ENCODE peak calls at places on chromosomes 5 and 9, in ten cellular contexts. R is left ventricle myocardium inferior; N is IMR-90; T is Caco-2; X is transverse colon; W is uterus; C is CD8-positive, alpha-beta T cell; Q is lung; P is aorta; Y is testis. V is an unnamed sample.

GRCh38 chr9:4936823-4937222 is 48.2 kb upstream of the JAK2 start:
- DNase-seq in R (no peak), N (no peak), T (no peak), X (no peak), W (no peak), C (no peak), Q (no peak), P (no peak), Y (no peak), V (no peak)

GRCh38 chr5:136772541-136772940 is 407.2 kb upstream of the TRPC7 start:
- DNase-seq in R (no peak), N (no peak), T (no peak), X (no peak), W (no peak), C (no peak), Q (no peak), P (no peak), Y (no peak), V (no peak)

GRCh38 chr9:18985464-18985951 is 47.5 kb downstream of the SAXO1 start:
- DNase-seq in R (no peak), N (no peak), T (no peak), X (no peak), W (no peak), C (no peak), Q (no peak), P (no peak), Y (no peak), V (no peak)

GRCh38 chr5:151664694-151665583 is 21.8 kb downstream of the SPARC start:
- DNase-seq in R (peak; percentile 51), N (peak; percentile 91), T (no peak), X (no peak), W (peak; percentile 51), C (no peak), Q (no peak), P (no peak), Y (no peak), V (no peak)

GRCh38 chr5:150723845-150724244 is 23.0 kb upstream of the RBM22 start:
- DNase-seq in R (no peak), N (no peak), T (no peak), X (no peak), W (no peak), C (no peak), Q (no peak), P (no peak), Y (no peak), V (no peak)

GRCh38 chr5:58016329-58016728 is 443.6 kb downstream of the PLK2 start:
- DNase-seq in R (no peak), N (peak; percentile 0), T (no peak), X (no peak), W (no peak), C (no peak), Q (no peak), P (no peak), Y (no peak), V (no peak)

GRCh38 chr5:111774525-111774924 is 17.5 kb upstream of the NREP start:
- DNase-seq in R (peak; percentile 17), N (peak; percentile 42), T (no peak), X (peak; percentile 64), W (no peak), C (no peak), Q (peak; percentile 76), P (no peak), Y (no peak), V (peak; percentile 25)

GRCh38 chr5:120678279-120678678 is 214.2 kb downstream of the PRR16 start:
- DNase-seq in R (no peak), N (peak; percentile 74), T (no peak), X (no peak), W (no peak), C (no peak), Q (no peak), P (no peak), Y (no peak), V (no peak)

GRCh38 chr9:72612449-72612848 is 91.0 kb downstream of the TMC1 start:
- DNase-seq in R (no peak), N (no peak), T (no peak), X (no peak), W (no peak), C (no peak), Q (no peak), P (no peak), Y (no peak), V (no peak)

GRCh38 chr5:67120032-67120431 is 76.6 kb downstream of the CD180 start:
- DNase-seq in R (no peak), N (no peak), T (no peak), X (no peak), W (no peak), C (no peak), Q (no peak), P (no peak), Y (no peak), V (no peak)

GRCh38 chr5:41649659-41650058 is 139.3 kb upstream of the PLCXD3 start:
- DNase-seq in R (no peak), N (peak; percentile 80), T (no peak), X (no peak), W (no peak), C (no peak), Q (no peak), P (no peak), Y (no peak), V (no peak)

GRCh38 chr9:114300153-114300845 is 22.6 kb upstream of the ORM1 start:
- DNase-seq in R (no peak), N (no peak), T (no peak), X (peak; percentile 3), W (peak; percentile 7), C (no peak), Q (no peak), P (peak; percentile 46), Y (peak; percentile 2), V (no peak)

GRCh38 chr9:121862371-121862970 is 211.0 kb downstream of the DAB2IP start:
- DNase-seq in R (no peak), N (no peak), T (no peak), X (no peak), W (no peak), C (no peak), Q (no peak), P (no peak), Y (peak; percentile 10), V (no peak)

GRCh38 chr9:120319452-120319851 is 260.5 kb downstream of the CDK5RAP2 start:
- DNase-seq in R (no peak), N (no peak), T (no peak), X (no peak), W (no peak), C (no peak), Q (no peak), P (no peak), Y (no peak), V (no peak)

GRCh38 chr9:129396365-129396708 is 218.3 kb upstream of the IER5L start:
- DNase-seq in R (no peak), N (no peak), T (no peak), X (no peak), W (no peak), C (no peak), Q (no peak), P (no peak), Y (no peak), V (no peak)

GRCh38 chr9:33852216-33852826 is 35.4 kb downstream of the UBE2R2 start:
- DNase-seq in R (peak; percentile 58), N (peak; percentile 27), T (peak; percentile 73), X (peak; percentile 81), W (peak; percentile 49), C (peak; percentile 61), Q (peak; percentile 61), P (peak; percentile 81), Y (peak; percentile 82), V (no peak)

GRCh38 chr5:74888117-74888516 is 21.9 kb upstream of the FAM169A start:
- DNase-seq in R (no peak), N (no peak), T (no peak), X (no peak), W (no peak), C (no peak), Q (no peak), P (no peak), Y (no peak), V (no peak)

GRCh38 chr5:116382874-116383266 is 191.8 kb downstream of the SEMA6A start:
- DNase-seq in R (no peak), N (no peak), T (no peak), X (no peak), W (no peak), C (no peak), Q (no peak), P (no peak), Y (no peak), V (no peak)

DNA sequence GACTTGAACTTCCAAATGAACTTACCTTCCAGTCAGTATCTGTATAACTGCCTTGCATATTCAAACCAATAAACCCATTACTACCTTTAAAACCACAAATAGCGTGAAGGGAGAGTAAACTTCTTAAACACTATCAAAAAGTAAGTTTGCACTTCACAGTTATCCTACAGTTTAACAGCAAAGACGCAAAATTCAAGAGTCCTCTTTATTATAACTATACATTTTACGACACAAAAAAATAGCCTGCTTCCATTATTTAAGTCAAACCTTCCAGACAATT is 1.8 kb downstream of the PTBP3 start:
- DNase-seq in R (no peak), N (no peak), T (no peak), X (no peak), W (no peak), C (no peak), Q (no peak), P (no peak), Y (no peak), V (no peak)
- H3K4me3 ChIP-seq in R (peak overlapping the region; percentile 96), N (peak overlapping the region; percentile 10), T (peak overlapping the region; percentile 94), X (peak overlapping the region; percentile 86), W (no peak overlapping the region), C (peak overlapping the region; percentile 3), Q (no peak overlapping the region), P (no peak overlapping the region), Y (peak overlapping the region; percentile 95), V (peak overlapping the region; percentile 96)

GRCh38 chr5:13188393-13188792 is 756.1 kb downstream of the DNAH5 start:
- DNase-seq in R (no peak), N (no peak), T (no peak), X (no peak), W (no peak), C (no peak), Q (no peak), P (no peak), Y (no peak), V (no peak)
- H3K9me3 ChIP-seq in R (no peaks in the 10 kb centered on the region), N (peaks cover 3% of the 10 kb centered on the region), T (no peaks in the 10 kb centered on the region), X (no peaks in the 10 kb centered on the region), W (no peaks in the 10 kb centered on the region), C (peaks cover 4% of the 10 kb centered on the region), Q (no peaks in the 10 kb centered on the region), P (no peaks in the 10 kb centered on the region), Y (no peaks in the 10 kb centered on the region), V (no peaks in the 10 kb centered on the region)

GRCh38 chr5:63961598-63962161 is 565 bp downstream of the HTR1A start:
- DNase-seq in R (no peak), N (no peak), T (no peak), X (no peak), W (no peak), C (no peak), Q (no peak), P (no peak), Y (no peak), V (no peak)
- H3K4me3 ChIP-seq in R (no peak overlapping the region), N (no peak overlapping the region), T (no peak overlapping the region), X (no peak overlapping the region), W (no peak overlapping the region), C (no peak overlapping the region), Q (no peak overlapping the region), P (no peak overlapping the region), Y (no peak overlapping the region), V (no peak overlapping the region)

DNA sequence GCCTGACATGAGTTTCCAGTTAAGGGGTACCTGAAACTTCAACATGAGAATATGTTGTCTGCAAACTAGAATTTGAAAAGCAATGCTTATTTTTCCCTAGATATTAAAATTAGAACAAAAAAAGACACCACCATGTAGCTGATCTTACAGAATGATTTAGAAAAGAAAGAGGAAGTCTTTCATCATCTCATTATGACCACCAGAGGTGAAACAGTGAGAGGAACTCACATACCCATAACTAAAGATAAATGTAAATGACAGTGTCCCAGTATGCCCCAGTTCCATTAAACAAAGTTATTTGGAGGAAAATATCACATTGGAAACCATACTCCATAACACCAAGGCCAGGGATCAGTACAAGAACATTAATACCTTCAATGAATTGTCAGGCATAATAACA is 6.9 kb downstream of the TAF7 start:
- DNase-seq in R (no peak), N (no peak), T (no peak), X (no peak), W (no peak), C (no peak), Q (no peak), P (no peak), Y (no peak), V (no peak)
- H3K9me3 ChIP-seq in R (peaks cover 100% of the 10 kb centered on the region), N (peaks cover 42% of the 10 kb centered on the region), T (peaks cover 10% of the 10 kb centered on the region), X (peaks cover 94% of the 10 kb centered on the region), W (peaks cover 94% of the 10 kb centered on the region), C (peaks cover 49% of the 10 kb centered on the region), Q (peaks cover 32% of the 10 kb centered on the region), P (peaks cover 11% of the 10 kb centered on the region), Y (no peaks in the 10 kb centered on the region), V (peaks cover 36% of the 10 kb centered on the region)